ENCODE peak calls at places on chromosomes 12 and 14, in six cellular contexts. One of them, this sample, is unnamed. For H3K4me1, the result is how much of the 10 kb centered on the place peaks cover.

GRCh38 chr12:121190523-121191031 is 19.4 kb upstream of the P2RX4 start:
- DNase-seq in lower lobe of right lung: no peak
- DNase-seq in Peyer's patch: no peak
- DNase-seq in IMR-90: peak
- DNase-seq in H9: no peak
- DNase-seq in CD8-positive, alpha-beta memory T cell: no peak
- DNase-seq in this sample: no peak

GRCh38 chr12:50971946-50972345 is 19.6 kb downstream of the HIGD1C start:
- DNase-seq in IMR-90: peak
- DNase-seq in lower lobe of right lung: no peak
- DNase-seq in Peyer's patch: no peak
- DNase-seq in CD8-positive, alpha-beta memory T cell: no peak
- DNase-seq in H9: no peak
- DNase-seq in this sample: no peak

GRCh38 chr14:29215853-29216252 is 449.3 kb downstream of the FOXG1 start:
- DNase-seq in IMR-90: no peak
- DNase-seq in Peyer's patch: no peak
- DNase-seq in CD8-positive, alpha-beta memory T cell: no peak
- DNase-seq in H9: no peak
- DNase-seq in lower lobe of right lung: no peak
- DNase-seq in this sample: no peak

GRCh38 chr12:52715416-52715815 is 12.1 kb upstream of the KRT77 start:
- DNase-seq in Peyer's patch: peak
- DNase-seq in lower lobe of right lung: peak
- DNase-seq in IMR-90: no peak
- DNase-seq in CD8-positive, alpha-beta memory T cell: no peak
- DNase-seq in H9: peak
- DNase-seq in this sample: no peak

GRCh38 chr12:131591714-131592709 is 118.9 kb upstream of the SFSWAP start:
- DNase-seq in lower lobe of right lung: no peak
- DNase-seq in H9: no peak
- DNase-seq in Peyer's patch: no peak
- DNase-seq in CD8-positive, alpha-beta memory T cell: no peak
- DNase-seq in IMR-90: no peak
- DNase-seq in this sample: no peak

GRCh38 chr14:23113346-23114119 is 5.5 kb downstream of the CEBPE start:
- DNase-seq in H9: no peak
- DNase-seq in lower lobe of right lung: no peak
- DNase-seq in IMR-90: peak
- DNase-seq in CD8-positive, alpha-beta memory T cell: no peak
- DNase-seq in Peyer's patch: no peak
- DNase-seq in this sample: no peak

GRCh38 chr14:40417777-40418401 is 985.7 kb upstream of the FBXO33 start:
- DNase-seq in CD8-positive, alpha-beta memory T cell: no peak
- DNase-seq in IMR-90: no peak
- DNase-seq in H9: peak
- DNase-seq in Peyer's patch: no peak
- DNase-seq in lower lobe of right lung: no peak
- DNase-seq in this sample: no peak

GRCh38 chr12:122942609-122943008 is 23.7 kb downstream of the ABCB9 start:
- DNase-seq in Peyer's patch: no peak
- DNase-seq in CD8-positive, alpha-beta memory T cell: no peak
- DNase-seq in H9: no peak
- DNase-seq in lower lobe of right lung: no peak
- DNase-seq in IMR-90: peak
- DNase-seq in this sample: no peak

GRCh38 chr12:57248934-57249742 is 1.8 kb downstream of the STAC3 start:
- DNase-seq in Peyer's patch: no peak
- DNase-seq in IMR-90: no peak
- DNase-seq in H9: peak
- DNase-seq in CD8-positive, alpha-beta memory T cell: no peak
- DNase-seq in lower lobe of right lung: no peak
- DNase-seq in this sample: no peak

GRCh38 chr12:114265036-114265435 is 140.9 kb downstream of the TBX5 start:
- DNase-seq in IMR-90: no peak
- DNase-seq in H9: no peak
- DNase-seq in lower lobe of right lung: no peak
- DNase-seq in CD8-positive, alpha-beta memory T cell: no peak
- DNase-seq in Peyer's patch: no peak
- DNase-seq in this sample: no peak

DNA sequence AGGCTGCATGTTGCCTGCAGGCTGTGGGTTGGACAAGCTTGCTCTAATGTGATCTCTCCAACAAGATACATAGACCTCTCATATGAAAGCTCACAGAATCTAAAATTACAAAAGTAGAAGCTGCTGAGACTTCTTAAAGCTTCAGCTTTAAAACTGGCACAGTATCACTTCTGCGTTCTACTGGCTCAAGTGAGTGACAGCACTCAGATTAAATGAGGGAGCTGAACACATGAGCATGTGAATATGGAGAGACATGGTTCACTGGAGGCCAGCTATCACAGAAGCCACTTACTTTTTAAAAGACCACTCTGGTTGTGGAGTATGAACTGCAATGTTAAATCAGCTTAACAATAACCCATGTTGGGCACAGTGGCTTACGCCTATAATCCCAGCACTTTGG is 29.1 kb upstream of the ANO6 start:
- DNase-seq in H9: no peak
- DNase-seq in lower lobe of right lung: no peak
- DNase-seq in IMR-90: no peak
- DNase-seq in CD8-positive, alpha-beta memory T cell: no peak
- DNase-seq in Peyer's patch: no peak
- DNase-seq in this sample: no peak
- H3K4me1 ChIP-seq in H9: under half
- H3K4me1 ChIP-seq in lower lobe of right lung: under half
- H3K4me1 ChIP-seq in IMR-90: under half
- H3K4me1 ChIP-seq in CD8-positive, alpha-beta memory T cell: under half
- H3K4me1 ChIP-seq in Peyer's patch: under half
- H3K4me1 ChIP-seq in this sample: under half

DNA sequence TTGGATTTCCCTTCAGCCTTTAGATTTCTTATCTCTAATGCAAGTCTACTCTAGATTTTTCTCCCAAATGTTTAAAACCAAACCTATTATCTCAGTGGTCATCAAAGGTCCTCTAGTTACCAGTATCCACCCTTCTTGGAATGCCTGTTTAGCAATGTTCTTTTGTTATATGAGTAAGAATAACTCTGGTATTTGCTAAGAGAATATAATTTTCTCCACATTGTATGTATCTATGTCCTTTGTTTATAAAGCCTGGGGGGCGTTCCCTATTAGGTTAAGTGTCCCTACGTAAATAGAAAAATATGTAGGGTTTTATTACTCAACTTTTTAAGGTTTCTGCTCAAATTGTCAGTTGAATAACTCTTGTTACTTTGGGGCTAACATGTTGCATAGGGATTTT is 27.3 kb downstream of the PPM1A start:
- DNase-seq in H9: no peak
- DNase-seq in lower lobe of right lung: no peak
- DNase-seq in IMR-90: no peak
- DNase-seq in Peyer's patch: no peak
- DNase-seq in CD8-positive, alpha-beta memory T cell: no peak
- DNase-seq in this sample: no peak
- H3K4me1 ChIP-seq in H9: under half
- H3K4me1 ChIP-seq in lower lobe of right lung: under half
- H3K4me1 ChIP-seq in IMR-90: under half
- H3K4me1 ChIP-seq in Peyer's patch: under half
- H3K4me1 ChIP-seq in CD8-positive, alpha-beta memory T cell: under half
- H3K4me1 ChIP-seq in this sample: under half

DNA sequence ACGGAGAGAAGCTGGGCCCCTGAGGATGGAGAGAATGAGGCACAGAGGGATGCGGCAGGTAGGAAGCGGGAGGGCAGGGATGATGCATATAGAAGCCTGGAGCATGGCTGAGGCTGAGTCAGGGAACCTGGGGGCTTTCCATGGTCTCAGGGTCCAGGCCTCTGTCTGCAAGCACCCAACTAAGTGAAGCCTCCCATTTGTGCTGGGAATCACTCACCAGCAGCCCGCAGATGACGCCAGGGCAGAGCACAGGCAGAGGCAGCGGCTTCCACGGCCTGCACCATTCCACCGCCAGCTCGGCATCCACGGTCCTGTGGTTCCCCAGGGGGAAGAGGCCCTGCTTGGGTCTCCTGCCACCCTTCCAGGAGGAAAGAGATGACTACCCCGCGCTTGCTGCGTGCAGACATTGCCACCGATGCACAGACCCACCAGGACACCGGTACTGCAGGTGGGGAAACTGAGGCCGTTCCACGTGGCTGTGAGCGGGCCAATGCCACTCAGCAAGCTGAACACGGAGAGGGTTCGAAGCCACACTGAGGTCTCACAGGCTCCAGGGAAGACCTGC is 75.5 kb downstream of the NCOR2 start:
- DNase-seq in H9: no peak
- DNase-seq in lower lobe of right lung: no peak
- DNase-seq in CD8-positive, alpha-beta memory T cell: no peak
- DNase-seq in Peyer's patch: no peak
- DNase-seq in IMR-90: no peak
- DNase-seq in this sample: peak
- H3K4me1 ChIP-seq in H9: under half
- H3K4me1 ChIP-seq in lower lobe of right lung: under half
- H3K4me1 ChIP-seq in CD8-positive, alpha-beta memory T cell: under half
- H3K4me1 ChIP-seq in Peyer's patch: under half
- H3K4me1 ChIP-seq in IMR-90: under half
- H3K4me1 ChIP-seq in this sample: under half

GRCh38 chr14:104968541-104969401 is 9.4 kb downstream of the AHNAK2 start:
- DNase-seq in H9: peak
- DNase-seq in Peyer's patch: peak
- DNase-seq in CD8-positive, alpha-beta memory T cell: no peak
- DNase-seq in IMR-90: no peak
- DNase-seq in lower lobe of right lung: peak
- DNase-seq in this sample: peak
- H3K4me1 ChIP-seq in H9: under half
- H3K4me1 ChIP-seq in Peyer's patch: under half
- H3K4me1 ChIP-seq in CD8-positive, alpha-beta memory T cell: under half
- H3K4me1 ChIP-seq in IMR-90: under half
- H3K4me1 ChIP-seq in lower lobe of right lung: half or more
- H3K4me1 ChIP-seq in this sample: under half